ENCODE peak calls at places on chromosomes 13 and 19, in eight cellular contexts. H, X, W, L, B, A, S and G are unnamed samples.

GRCh38 chr19:18014197-18014596 is 6.2 kb downstream of the ARRDC2 start:
- DNase-seq in A (no peak), W (no peak), L (no peak), X (no peak), S (no peak), H (no peak), B (no peak), G (no peak)

GRCh38 chr19:33736787-33737186 is 59.9 kb upstream of the KCTD15 start:
- DNase-seq in H (no peak), S (no peak), X (no peak), A (no peak), B (no peak), W (no peak), L (no peak), G (no peak)

GRCh38 chr19:58569191-58569942 is 3.8 kb downstream of the MZF1 start:
- DNase-seq in B (peak; percentile 13), X (peak; percentile 10), L (no peak), A (no peak), W (no peak), S (no peak), H (no peak), G (no peak)

GRCh38 chr19:2289714-2290435 is 7.9 kb upstream of the PEAK3 start:
- DNase-seq in L (no peak), X (no peak), A (peak; percentile 42), B (no peak), W (no peak), S (peak; percentile 87), H (peak; percentile 43), G (no peak)

GRCh38 chr13:30121666-30122065 is 185.7 kb downstream of the KATNAL1 start:
- DNase-seq in W (no peak), L (no peak), X (no peak), A (no peak), S (peak; percentile 32), H (no peak), B (no peak), G (no peak)

GRCh38 chr13:20142019-20142926 is 18.6 kb downstream of the GJA3 start:
- DNase-seq in H (no peak), X (no peak), A (no peak), L (no peak), W (no peak), S (no peak), B (no peak), G (no peak)

GRCh38 chr13:34459856-34460255 is 482.2 kb upstream of the NBEA start:
- DNase-seq in S (peak; percentile 0), A (no peak), X (no peak), B (no peak), L (no peak), W (no peak), H (peak; percentile 52), G (no peak)

GRCh38 chr19:11092181-11092538 is 2.9 kb downstream of the LDLR start:
- DNase-seq in H (peak; percentile 64), W (no peak), X (peak; percentile 66), B (no peak), L (no peak), S (peak; percentile 68), A (no peak), G (no peak)

GRCh38 chr13:111969551-111970135 is 97.3 kb upstream of the SOX1 start:
- DNase-seq in H (no peak), W (no peak), A (no peak), B (no peak), S (no peak), L (no peak), X (no peak), G (no peak)

GRCh38 chr13:106523566-106523965 is 11.9 kb downstream of the EFNB2 start:
- DNase-seq in H (peak; percentile 80), W (no peak), S (no peak), B (no peak), X (no peak), L (no peak), A (no peak), G (no peak)
- H3K4me3 ChIP-seq in H (no peak overlapping the region), W (no peak overlapping the region), S (no peak overlapping the region), B (no peak overlapping the region), X (no peak overlapping the region), L (no peak overlapping the region), A (peak overlapping the region; percentile 8), G (no peak overlapping the region)

DNA sequence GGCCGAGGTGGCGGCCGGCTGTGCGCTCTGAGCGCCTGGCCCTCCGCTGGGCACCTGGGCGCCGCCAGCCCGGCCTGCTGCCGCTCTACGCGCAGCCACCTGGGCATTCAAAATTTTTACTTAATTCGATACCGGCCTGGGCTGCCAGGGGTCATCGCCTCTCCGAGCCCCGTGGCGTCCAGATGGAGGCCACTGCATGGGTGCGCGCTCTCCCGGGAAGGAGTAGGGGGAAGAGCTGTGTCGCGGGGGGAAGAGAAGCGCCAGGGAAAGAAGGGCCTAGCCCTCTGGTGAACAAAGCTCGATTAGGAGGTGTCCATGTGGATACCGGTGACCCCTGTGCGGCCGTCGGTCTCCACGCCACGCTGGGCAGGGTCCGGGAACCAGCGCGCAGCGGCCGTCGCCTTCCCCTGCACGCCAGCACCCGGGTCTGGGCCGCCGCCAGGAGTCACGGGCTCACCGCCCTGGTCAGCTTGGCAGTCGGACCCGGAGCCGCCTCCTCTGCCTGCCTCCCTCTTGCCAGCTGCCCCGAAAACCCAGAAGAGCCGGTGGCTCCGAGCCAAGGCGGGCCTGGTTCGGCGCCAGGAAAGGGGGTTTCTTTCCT is 725 bp downstream of the BIVM start:
- DNase-seq in S (peak; percentile 8), H (peak; percentile 60), A (no peak), B (no peak), X (peak; percentile 28), L (no peak), W (no peak), G (no peak)
- H3K4me3 ChIP-seq in S (peak overlapping the region; percentile 86), H (peak overlapping the region; percentile 69), A (peak overlapping the region; percentile 92), B (peak overlapping the region; percentile 76), X (peak overlapping the region; percentile 85), L (peak overlapping the region; percentile 70), W (peak overlapping the region; percentile 87), G (peak overlapping the region; percentile 75)

GRCh38 chr13:48235814-48236135 is 2.8 kb downstream of the ITM2B start:
- DNase-seq in X (no peak), W (no peak), S (no peak), A (no peak), L (no peak), B (no peak), H (no peak), G (no peak)
- H3K4me3 ChIP-seq in X (no peak overlapping the region), W (no peak overlapping the region), S (no peak overlapping the region), A (peak overlapping the region; percentile 100), L (peak overlapping the region; percentile 10), B (peak overlapping the region; percentile 96), H (peak overlapping the region; percentile 85), G (peak overlapping the region; percentile 92)

GRCh38 chr19:1259206-1259872 is 9.8 kb upstream of the CIRBP start:
- DNase-seq in H (peak; percentile 84), S (peak; percentile 95), X (peak; percentile 73), B (peak; percentile 67), A (peak; percentile 85), W (no peak), L (no peak), G (no peak)
- H3K4me3 ChIP-seq in H (no peak overlapping the region), S (peak overlapping the region; percentile 83), X (no peak overlapping the region), B (peak overlapping the region; percentile 6), A (peak overlapping the region; percentile 75), W (no peak overlapping the region), L (no peak overlapping the region), G (no peak overlapping the region)

GRCh38 chr19:53037101-53038097 is 7.1 kb upstream of the ERVV-2 start:
- DNase-seq in B (no peak), W (no peak), L (peak; percentile 7), A (peak; percentile 37), S (no peak), H (peak; percentile 88), X (peak; percentile 13), G (no peak)
- H3K4me3 ChIP-seq in B (no peak overlapping the region), W (peak overlapping the region; percentile 59), L (peak overlapping the region; percentile 79), A (peak overlapping the region; percentile 59), S (no peak overlapping the region), H (peak overlapping the region; percentile 70), X (no peak overlapping the region), G (peak overlapping the region; percentile 39)